ENCODE peak calls at places on chromosomes 5 and 9, in six cellular contexts. One of them, this sample, is unnamed.

GRCh38 chr5:15938961-15939360 is 240.6 kb downstream of the MARCHF11 start:
- DNase-seq in stimulated activated CD4-positive, alpha-beta T cell treated with anti-CD3 and anti-CD28 coated beads, Interleukin-4, amount 100 ng/mL, for 48 hours: no peak
- DNase-seq in sciatic nerve: no peak
- DNase-seq in AG10803: peak
- DNase-seq in mesenchymal stem cell: peak
- DNase-seq in cerebellum: no peak
- DNase-seq in this sample: no peak

GRCh38 chr9:107983191-107983603 is 493.6 kb upstream of the KLF4 start:
- DNase-seq in stimulated activated CD4-positive, alpha-beta T cell treated with anti-CD3 and anti-CD28 coated beads, Interleukin-4, amount 100 ng/mL, for 48 hours: no peak
- DNase-seq in sciatic nerve: no peak
- DNase-seq in AG10803: peak
- DNase-seq in mesenchymal stem cell: peak
- DNase-seq in cerebellum: no peak
- DNase-seq in this sample: no peak

GRCh38 chr9:113520109-113520642 is 56.6 kb downstream of the RGS3 start:
- DNase-seq in stimulated activated CD4-positive, alpha-beta T cell treated with anti-CD3 and anti-CD28 coated beads, Interleukin-4, amount 100 ng/mL, for 48 hours: no peak
- DNase-seq in sciatic nerve: no peak
- DNase-seq in AG10803: no peak
- DNase-seq in mesenchymal stem cell: peak
- DNase-seq in cerebellum: no peak
- DNase-seq in this sample: no peak

GRCh38 chr9:14907360-14907685 is 2.9 kb downstream of the FREM1 start:
- DNase-seq in stimulated activated CD4-positive, alpha-beta T cell treated with anti-CD3 and anti-CD28 coated beads, Interleukin-4, amount 100 ng/mL, for 48 hours: no peak
- DNase-seq in sciatic nerve: no peak
- DNase-seq in AG10803: no peak
- DNase-seq in mesenchymal stem cell: no peak
- DNase-seq in cerebellum: no peak
- DNase-seq in this sample: no peak

GRCh38 chr5:156479864-156480263 is 152.9 kb downstream of the SGCD start:
- DNase-seq in stimulated activated CD4-positive, alpha-beta T cell treated with anti-CD3 and anti-CD28 coated beads, Interleukin-4, amount 100 ng/mL, for 48 hours: peak
- DNase-seq in sciatic nerve: no peak
- DNase-seq in AG10803: peak
- DNase-seq in mesenchymal stem cell: peak
- DNase-seq in cerebellum: no peak
- DNase-seq in this sample: no peak

GRCh38 chr5:25119654-25120053 is 474.9 kb upstream of the CDH10 start:
- DNase-seq in stimulated activated CD4-positive, alpha-beta T cell treated with anti-CD3 and anti-CD28 coated beads, Interleukin-4, amount 100 ng/mL, for 48 hours: no peak
- DNase-seq in sciatic nerve: no peak
- DNase-seq in AG10803: peak
- DNase-seq in mesenchymal stem cell: peak
- DNase-seq in cerebellum: no peak
- DNase-seq in this sample: peak

GRCh38 chr5:16936150-16937022 is at the start of gene MYO10:
- DNase-seq in stimulated activated CD4-positive, alpha-beta T cell treated with anti-CD3 and anti-CD28 coated beads, Interleukin-4, amount 100 ng/mL, for 48 hours: peak
- DNase-seq in sciatic nerve: peak
- DNase-seq in AG10803: peak
- DNase-seq in mesenchymal stem cell: peak
- DNase-seq in cerebellum: peak
- DNase-seq in this sample: peak

GRCh38 chr9:90868555-90868954 is 66.9 kb downstream of the SYK start:
- DNase-seq in stimulated activated CD4-positive, alpha-beta T cell treated with anti-CD3 and anti-CD28 coated beads, Interleukin-4, amount 100 ng/mL, for 48 hours: no peak
- DNase-seq in sciatic nerve: no peak
- DNase-seq in AG10803: no peak
- DNase-seq in mesenchymal stem cell: peak
- DNase-seq in cerebellum: no peak
- DNase-seq in this sample: no peak

GRCh38 chr9:107721705-107722245 is 232.2 kb upstream of the KLF4 start:
- DNase-seq in stimulated activated CD4-positive, alpha-beta T cell treated with anti-CD3 and anti-CD28 coated beads, Interleukin-4, amount 100 ng/mL, for 48 hours: no peak
- DNase-seq in sciatic nerve: no peak
- DNase-seq in AG10803: no peak
- DNase-seq in mesenchymal stem cell: no peak
- DNase-seq in cerebellum: no peak
- DNase-seq in this sample: no peak

GRCh38 chr9:134656334-134657034 is 14.9 kb downstream of the COL5A1 start:
- DNase-seq in stimulated activated CD4-positive, alpha-beta T cell treated with anti-CD3 and anti-CD28 coated beads, Interleukin-4, amount 100 ng/mL, for 48 hours: no peak
- DNase-seq in sciatic nerve: peak
- DNase-seq in AG10803: no peak
- DNase-seq in mesenchymal stem cell: peak
- DNase-seq in cerebellum: no peak
- DNase-seq in this sample: peak

GRCh38 chr5:146785065-146785464 is 93.5 kb downstream of the PPP2R2B start:
- DNase-seq in stimulated activated CD4-positive, alpha-beta T cell treated with anti-CD3 and anti-CD28 coated beads, Interleukin-4, amount 100 ng/mL, for 48 hours: no peak
- DNase-seq in sciatic nerve: no peak
- DNase-seq in AG10803: no peak
- DNase-seq in mesenchymal stem cell: no peak
- DNase-seq in cerebellum: no peak
- DNase-seq in this sample: no peak

GRCh38 chr5:132773114-132773513 is 3.9 kb downstream of the SEPTIN8 start:
- DNase-seq in stimulated activated CD4-positive, alpha-beta T cell treated with anti-CD3 and anti-CD28 coated beads, Interleukin-4, amount 100 ng/mL, for 48 hours: no peak
- DNase-seq in sciatic nerve: no peak
- DNase-seq in AG10803: no peak
- DNase-seq in mesenchymal stem cell: no peak
- DNase-seq in cerebellum: no peak
- DNase-seq in this sample: no peak

GRCh38 chr9:69178583-69179011 is 4.5 kb downstream of the TJP2 start:
- DNase-seq in stimulated activated CD4-positive, alpha-beta T cell treated with anti-CD3 and anti-CD28 coated beads, Interleukin-4, amount 100 ng/mL, for 48 hours: no peak
- DNase-seq in sciatic nerve: no peak
- DNase-seq in AG10803: no peak
- DNase-seq in mesenchymal stem cell: peak
- DNase-seq in cerebellum: no peak
- DNase-seq in this sample: peak

GRCh38 chr5:74262810-74263209 is 377.7 kb downstream of the ENC1 start:
- DNase-seq in stimulated activated CD4-positive, alpha-beta T cell treated with anti-CD3 and anti-CD28 coated beads, Interleukin-4, amount 100 ng/mL, for 48 hours: no peak
- DNase-seq in sciatic nerve: no peak
- DNase-seq in AG10803: no peak
- DNase-seq in mesenchymal stem cell: no peak
- DNase-seq in cerebellum: no peak
- DNase-seq in this sample: no peak

GRCh38 chr5:172972557-172972956 is 11.0 kb upstream of the ATP6V0E1 start:
- DNase-seq in stimulated activated CD4-positive, alpha-beta T cell treated with anti-CD3 and anti-CD28 coated beads, Interleukin-4, amount 100 ng/mL, for 48 hours: no peak
- DNase-seq in sciatic nerve: no peak
- DNase-seq in AG10803: no peak
- DNase-seq in mesenchymal stem cell: no peak
- DNase-seq in cerebellum: no peak
- DNase-seq in this sample: no peak

GRCh38 chr5:165258188-165258855 is 1752.9 kb downstream of the MAT2B start:
- DNase-seq in stimulated activated CD4-positive, alpha-beta T cell treated with anti-CD3 and anti-CD28 coated beads, Interleukin-4, amount 100 ng/mL, for 48 hours: no peak
- DNase-seq in sciatic nerve: no peak
- DNase-seq in AG10803: no peak
- DNase-seq in mesenchymal stem cell: peak
- DNase-seq in cerebellum: no peak
- DNase-seq in this sample: no peak

GRCh38 chr9:21616082-21616778 is 134.1 kb upstream of the IFNE start:
- DNase-seq in stimulated activated CD4-positive, alpha-beta T cell treated with anti-CD3 and anti-CD28 coated beads, Interleukin-4, amount 100 ng/mL, for 48 hours: no peak
- DNase-seq in sciatic nerve: no peak
- DNase-seq in AG10803: peak
- DNase-seq in mesenchymal stem cell: peak
- DNase-seq in cerebellum: no peak
- DNase-seq in this sample: no peak

GRCh38 chr5:85109616-85110015 is 724.9 kb upstream of the EDIL3 start:
- DNase-seq in stimulated activated CD4-positive, alpha-beta T cell treated with anti-CD3 and anti-CD28 coated beads, Interleukin-4, amount 100 ng/mL, for 48 hours: no peak
- DNase-seq in sciatic nerve: no peak
- DNase-seq in AG10803: no peak
- DNase-seq in mesenchymal stem cell: peak
- DNase-seq in cerebellum: no peak
- DNase-seq in this sample: no peak

GRCh38 chr9:127075592-127076380 is 46.6 kb downstream of the ANGPTL2 start:
- DNase-seq in stimulated activated CD4-positive, alpha-beta T cell treated with anti-CD3 and anti-CD28 coated beads, Interleukin-4, amount 100 ng/mL, for 48 hours: no peak
- DNase-seq in sciatic nerve: no peak
- DNase-seq in AG10803: no peak
- DNase-seq in mesenchymal stem cell: no peak
- DNase-seq in cerebellum: no peak
- DNase-seq in this sample: no peak

GRCh38 chr5:54867310-54867944 is 118.0 kb downstream of the ESM1 start:
- DNase-seq in stimulated activated CD4-positive, alpha-beta T cell treated with anti-CD3 and anti-CD28 coated beads, Interleukin-4, amount 100 ng/mL, for 48 hours: no peak
- DNase-seq in sciatic nerve: no peak
- DNase-seq in AG10803: peak
- DNase-seq in mesenchymal stem cell: peak
- DNase-seq in cerebellum: peak
- DNase-seq in this sample: peak

GRCh38 chr5:169703803-169704202 is 66.7 kb downstream of the DOCK2 start:
- DNase-seq in stimulated activated CD4-positive, alpha-beta T cell treated with anti-CD3 and anti-CD28 coated beads, Interleukin-4, amount 100 ng/mL, for 48 hours: no peak
- DNase-seq in sciatic nerve: no peak
- DNase-seq in AG10803: no peak
- DNase-seq in mesenchymal stem cell: peak
- DNase-seq in cerebellum: no peak
- DNase-seq in this sample: no peak

GRCh38 chr5:117010574-117010973 is 436.0 kb upstream of the SEMA6A start:
- DNase-seq in stimulated activated CD4-positive, alpha-beta T cell treated with anti-CD3 and anti-CD28 coated beads, Interleukin-4, amount 100 ng/mL, for 48 hours: no peak
- DNase-seq in sciatic nerve: no peak
- DNase-seq in AG10803: no peak
- DNase-seq in mesenchymal stem cell: no peak
- DNase-seq in cerebellum: no peak
- DNase-seq in this sample: no peak